ENCODE peak calls at places on chromosomes 6 and 20, in ten cellular contexts. Q is activated CD8-positive, alpha-beta memory T cell treated with anti-CD3 and anti-CD28 coated beads for 48 hours; Y is neuronal stem cell; D is activated CD4-positive, alpha-beta T cell treated with anti-CD3 and anti-CD28 coated beads for 4 hours; R is AG10803; B is naive B cell; K is T-helper 1 cell; F is CD8-positive, alpha-beta T cell; H is G401; I is colonic mucosa. A is an unnamed sample.
A peak's percentile ranks its signal among the peaks of the same experiment; 100 is the strongest.

GRCh38 chr6:116028233-116028632 is 32.5 kb downstream of the FRK start:
- DNase-seq in Q (no peak), Y (no peak), D (no peak), R (no peak), B (no peak), K (no peak), F (no peak), H (no peak), I (no peak), A (no peak)

GRCh38 chr20:20076297-20077065 is 24.1 kb downstream of the CFAP61 start:
- DNase-seq in Q (no peak), Y (no peak), D (no peak), R (peak; percentile 85), B (no peak), K (no peak), F (no peak), H (no peak), I (no peak), A (no peak)

GRCh38 chr20:37670426-37670825 is 23.4 kb upstream of the CTNNBL1 start:
- DNase-seq in Q (no peak), Y (no peak), D (no peak), R (peak; percentile 54), B (no peak), K (no peak), F (no peak), H (peak; percentile 53), I (no peak), A (no peak)

GRCh38 chr20:184288-184687 is 5.2 kb downstream of the DEFB128 start:
- DNase-seq in Q (no peak), Y (no peak), D (no peak), R (no peak), B (no peak), K (no peak), F (no peak), H (no peak), I (no peak), A (no peak)

GRCh38 chr6:20868397-20869185 is 334.3 kb downstream of the CDKAL1 start:
- DNase-seq in Q (no peak), Y (no peak), D (no peak), R (no peak), B (no peak), K (no peak), F (no peak), H (no peak), I (no peak), A (no peak)

GRCh38 chr6:1376653-1377052 is 12.7 kb upstream of the FOXF2 start:
- DNase-seq in Q (no peak), Y (no peak), D (no peak), R (no peak), B (no peak), K (no peak), F (no peak), H (no peak), I (no peak), A (no peak)

GRCh38 chr6:87391334-87391733 is 16.4 kb upstream of the CFAP206 start:
- DNase-seq in Q (no peak), Y (peak; percentile 14), D (no peak), R (peak; percentile 39), B (no peak), K (no peak), F (no peak), H (peak; percentile 19), I (no peak), A (no peak)

GRCh38 chr6:129490551-129491245 is 219.3 kb downstream of the ARHGAP18 start:
- DNase-seq in Q (peak; percentile 28), Y (no peak), D (peak; percentile 70), R (peak; percentile 95), B (peak; percentile 57), K (peak; percentile 35), F (peak; percentile 63), H (no peak), I (peak; percentile 29), A (peak; percentile 92)